ENCODE peak calls at places on chromosomes 1 and 21, in nine cellular contexts. O is activated CD4-positive, alpha-beta T cell treated with anti-CD3 and anti-CD28 coated beads, Interleukin-2, amount 10 ng/mL, durations not matched to agents 7 days and 5 days; Q is neural crest cell; L is NCI-H510A; B is NT2/D1; J is omental fat pad; K is brain microvascular endothelial cell; S is mammary epithelial cell; W is GM03348. T is an unnamed sample.
A peak's percentile ranks its signal among the peaks of the same experiment; 100 is the strongest.

GRCh38 chr1:17215545-17215890 is 10.6 kb downstream of the PADI1 start:
- DNase-seq in O (no peak), Q (no peak), L (no peak), B (no peak), J (no peak), K (peak; percentile 29), S (peak; percentile 86), W (peak; percentile 42), T (no peak)

GRCh38 chr1:41846595-41846994 is 72.1 kb downstream of the HIVEP3 start:
- DNase-seq in O (no peak), Q (no peak), L (no peak), B (no peak), J (no peak), K (no peak), S (peak; percentile 44), W (peak; percentile 47), T (no peak)

GRCh38 chr1:17098440-17099317 is 20.6 kb downstream of the PADI2 start:
- DNase-seq in O (no peak), Q (no peak), L (no peak), B (no peak), J (no peak), K (no peak), S (peak; percentile 45), W (peak; percentile 33), T (no peak)

GRCh38 chr1:43703836-43704235 is 3.5 kb upstream of the ST3GAL3 start:
- DNase-seq in O (no peak), Q (no peak), L (no peak), B (no peak), J (no peak), K (no peak), S (peak; percentile 36), W (no peak), T (no peak)

GRCh38 chr1:11842154-11843041 is 5.2 kb downstream of the NPPA start:
- DNase-seq in O (no peak), Q (no peak), L (no peak), B (no peak), J (no peak), K (peak; percentile 53), S (no peak), W (no peak), T (no peak)

GRCh38 chr1:16085521-16085920 is 12.1 kb upstream of the FAM131C start:
- DNase-seq in O (no peak), Q (no peak), L (no peak), B (no peak), J (no peak), K (no peak), S (no peak), W (no peak), T (no peak)

GRCh38 chr21:34191876-34192275 is 118.5 kb downstream of the MRPS6 start:
- DNase-seq in O (no peak), Q (no peak), L (no peak), B (no peak), J (no peak), K (no peak), S (no peak), W (no peak), T (no peak)

GRCh38 chr1:67274623-67275325 is 32.9 kb upstream of the IL12RB2 start:
- DNase-seq in O (peak; percentile 54), Q (no peak), L (no peak), B (no peak), J (no peak), K (no peak), S (no peak), W (no peak), T (no peak)

GRCh38 chr1:58943776-58944175 is 159.9 kb upstream of the JUN start:
- DNase-seq in O (no peak), Q (no peak), L (no peak), B (no peak), J (no peak), K (no peak), S (no peak), W (no peak), T (no peak)

GRCh38 chr1:11690669-11691301 is 725 bp upstream of the DRAXIN start:
- DNase-seq in O (no peak), Q (peak; percentile 41), L (peak; percentile 75), B (no peak), J (no peak), K (no peak), S (no peak), W (no peak), T (no peak)

GRCh38 chr1:221908573-221908972 is 166.7 kb upstream of the DUSP10 start:
- DNase-seq in O (no peak), Q (no peak), L (no peak), B (no peak), J (no peak), K (no peak), S (no peak), W (no peak), T (no peak)

GRCh38 chr1:114063544-114063943 is 84.3 kb downstream of the OLFML3 start:
- DNase-seq in O (no peak), Q (no peak), L (no peak), B (no peak), J (no peak), K (no peak), S (no peak), W (no peak), T (no peak)

GRCh38 chr1:48292706-48293105 is 70.2 kb downstream of the SLC5A9 start:
- DNase-seq in O (no peak), Q (no peak), L (no peak), B (no peak), J (no peak), K (no peak), S (no peak), W (no peak), T (no peak)

GRCh38 chr1:23814016-23814415 is 11.2 kb downstream of the HMGCL start:
- DNase-seq in O (no peak), Q (no peak), L (no peak), B (no peak), J (no peak), K (no peak), S (no peak), W (no peak), T (no peak)

GRCh38 chr1:11132571-11133293 is 33.1 kb upstream of the EXOSC10 start:
- DNase-seq in O (no peak), Q (no peak), L (peak; percentile 93), B (no peak), J (no peak), K (no peak), S (no peak), W (no peak), T (no peak)

GRCh38 chr1:147580609-147581008 is 39.3 kb downstream of the BCL9 start:
- DNase-seq in O (no peak), Q (no peak), L (no peak), B (no peak), J (no peak), K (no peak), S (no peak), W (no peak), T (no peak)

GRCh38 chr1:53361541-53361961 is 33.7 kb upstream of the LRP8 start:
- DNase-seq in O (no peak), Q (no peak), L (no peak), B (no peak), J (no peak), K (no peak), S (no peak), W (no peak), T (no peak)

GRCh38 chr1:176880954-176881595 is 283.4 kb downstream of the ASTN1 start:
- DNase-seq in O (peak; percentile 55), Q (peak; percentile 87), L (peak; percentile 28), B (peak; percentile 92), J (peak; percentile 59), K (peak; percentile 54), S (peak; percentile 50), W (peak; percentile 89), T (no peak)

GRCh38 chr1:2858676-2859075 is 57.2 kb upstream of the TTC34 start:
- DNase-seq in O (no peak), Q (no peak), L (no peak), B (no peak), J (no peak), K (no peak), S (no peak), W (no peak), T (no peak)

GRCh38 chr1:21773585-21773984 is 9.4 kb downstream of the USP48 start:
- DNase-seq in O (peak; percentile 16), Q (no peak), L (no peak), B (no peak), J (no peak), K (no peak), S (no peak), W (no peak), T (no peak)

GRCh38 chr1:31552489-31552888 is 23.8 kb upstream of the TINAGL1 start:
- DNase-seq in O (no peak), Q (no peak), L (no peak), B (no peak), J (no peak), K (no peak), S (no peak), W (no peak), T (no peak)

GRCh38 chr1:39387452-39387851 is 104.0 kb upstream of the BMP8A start:
- DNase-seq in O (no peak), Q (no peak), L (no peak), B (no peak), J (no peak), K (peak; percentile 79), S (peak; percentile 62), W (peak; percentile 74), T (no peak)

GRCh38 chr1:248691567-248692155 is 10.9 kb downstream of the OR14I1 start:
- DNase-seq in O (no peak), Q (no peak), L (no peak), B (no peak), J (no peak), K (no peak), S (no peak), W (no peak), T (no peak)

GRCh38 chr1:226002667-226003501 is 3.7 kb upstream of the SDE2 start:
- DNase-seq in O (peak; percentile 17), Q (peak; percentile 26), L (peak; percentile 85), B (peak; percentile 83), J (no peak), K (peak; percentile 27), S (peak; percentile 39), W (peak; percentile 85), T (no peak)

GRCh38 chr21:34992736-34993135 is 56.4 kb downstream of the RUNX1 start:
- DNase-seq in O (no peak), Q (no peak), L (no peak), B (no peak), J (peak; percentile 48), K (no peak), S (peak; percentile 94), W (no peak), T (peak; percentile 20)

T was measured in GOT3.